ENCODE peak calls at places on chromosomes 16 and 17, in six cellular contexts. One of them, this sample, is unnamed.

GRCh38 chr16:85090166-85090565 is 22.1 kb downstream of the CIBAR2 start:
- DNase-seq in activated CD4-positive, alpha-beta T cell treated with anti-CD3 and anti-CD28 coated beads, Interleukin-2, amount 50 U/mL, for 48 hours: no peak
- DNase-seq in HEK293T: no peak
- DNase-seq in GM20000: no peak
- DNase-seq in thoracic aorta: no peak
- DNase-seq in activated CD8-positive, alpha-beta memory T cell treated with anti-CD3 and anti-CD28 coated beads for 4 hours: no peak
- DNase-seq in this sample: no peak

GRCh38 chr16:83390759-83391158 is 417.0 kb upstream of the HSBP1 start:
- DNase-seq in thoracic aorta: no peak
- DNase-seq in HEK293T: no peak
- DNase-seq in activated CD4-positive, alpha-beta T cell treated with anti-CD3 and anti-CD28 coated beads, Interleukin-2, amount 50 U/mL, for 48 hours: no peak
- DNase-seq in activated CD8-positive, alpha-beta memory T cell treated with anti-CD3 and anti-CD28 coated beads for 4 hours: no peak
- DNase-seq in GM20000: no peak
- DNase-seq in this sample: no peak

GRCh38 chr17:48954300-48954755 is 9.7 kb upstream of the SNF8 start:
- DNase-seq in thoracic aorta: no peak
- DNase-seq in HEK293T: peak
- DNase-seq in GM20000: no peak
- DNase-seq in activated CD8-positive, alpha-beta memory T cell treated with anti-CD3 and anti-CD28 coated beads for 4 hours: no peak
- DNase-seq in activated CD4-positive, alpha-beta T cell treated with anti-CD3 and anti-CD28 coated beads, Interleukin-2, amount 50 U/mL, for 48 hours: no peak
- DNase-seq in this sample: peak

GRCh38 chr16:72066747-72067146 is 3.7 kb downstream of the HPR start:
- DNase-seq in GM20000: peak
- DNase-seq in thoracic aorta: no peak
- DNase-seq in activated CD8-positive, alpha-beta memory T cell treated with anti-CD3 and anti-CD28 coated beads for 4 hours: no peak
- DNase-seq in HEK293T: peak
- DNase-seq in activated CD4-positive, alpha-beta T cell treated with anti-CD3 and anti-CD28 coated beads, Interleukin-2, amount 50 U/mL, for 48 hours: no peak
- DNase-seq in this sample: peak

GRCh38 chr17:5832886-5833285 is 237.3 kb upstream of the WSCD1 start:
- DNase-seq in activated CD8-positive, alpha-beta memory T cell treated with anti-CD3 and anti-CD28 coated beads for 4 hours: no peak
- DNase-seq in thoracic aorta: no peak
- DNase-seq in GM20000: no peak
- DNase-seq in activated CD4-positive, alpha-beta T cell treated with anti-CD3 and anti-CD28 coated beads, Interleukin-2, amount 50 U/mL, for 48 hours: no peak
- DNase-seq in HEK293T: no peak
- DNase-seq in this sample: peak

GRCh38 chr16:4984174-4985000 is 26.3 kb downstream of the SEC14L5 start:
- DNase-seq in GM20000: no peak
- DNase-seq in HEK293T: no peak
- DNase-seq in activated CD8-positive, alpha-beta memory T cell treated with anti-CD3 and anti-CD28 coated beads for 4 hours: no peak
- DNase-seq in activated CD4-positive, alpha-beta T cell treated with anti-CD3 and anti-CD28 coated beads, Interleukin-2, amount 50 U/mL, for 48 hours: no peak
- DNase-seq in thoracic aorta: no peak
- DNase-seq in this sample: no peak

GRCh38 chr17:9842057-9842758 is 16.5 kb downstream of the GLP2R start:
- DNase-seq in GM20000: no peak
- DNase-seq in HEK293T: no peak
- DNase-seq in thoracic aorta: no peak
- DNase-seq in activated CD8-positive, alpha-beta memory T cell treated with anti-CD3 and anti-CD28 coated beads for 4 hours: no peak
- DNase-seq in activated CD4-positive, alpha-beta T cell treated with anti-CD3 and anti-CD28 coated beads, Interleukin-2, amount 50 U/mL, for 48 hours: no peak
- DNase-seq in this sample: peak

GRCh38 chr16:48413291-48413690 is 28.1 kb upstream of the SIAH1 start:
- DNase-seq in GM20000: no peak
- DNase-seq in thoracic aorta: no peak
- DNase-seq in activated CD4-positive, alpha-beta T cell treated with anti-CD3 and anti-CD28 coated beads, Interleukin-2, amount 50 U/mL, for 48 hours: no peak
- DNase-seq in HEK293T: no peak
- DNase-seq in activated CD8-positive, alpha-beta memory T cell treated with anti-CD3 and anti-CD28 coated beads for 4 hours: no peak
- DNase-seq in this sample: no peak

GRCh38 chr16:89764711-89765201 is 43.4 kb downstream of the ZNF276 start:
- DNase-seq in activated CD4-positive, alpha-beta T cell treated with anti-CD3 and anti-CD28 coated beads, Interleukin-2, amount 50 U/mL, for 48 hours: peak
- DNase-seq in HEK293T: no peak
- DNase-seq in thoracic aorta: peak
- DNase-seq in activated CD8-positive, alpha-beta memory T cell treated with anti-CD3 and anti-CD28 coated beads for 4 hours: peak
- DNase-seq in GM20000: peak
- DNase-seq in this sample: no peak

GRCh38 chr16:1466054-1466453 is 8.8 kb downstream of the CLCN7 start:
- DNase-seq in GM20000: no peak
- DNase-seq in HEK293T: no peak
- DNase-seq in activated CD8-positive, alpha-beta memory T cell treated with anti-CD3 and anti-CD28 coated beads for 4 hours: no peak
- DNase-seq in thoracic aorta: no peak
- DNase-seq in activated CD4-positive, alpha-beta T cell treated with anti-CD3 and anti-CD28 coated beads, Interleukin-2, amount 50 U/mL, for 48 hours: no peak
- DNase-seq in this sample: no peak

GRCh38 chr17:33520404-33521032 is 227.4 kb upstream of the ASIC2 start:
- DNase-seq in activated CD4-positive, alpha-beta T cell treated with anti-CD3 and anti-CD28 coated beads, Interleukin-2, amount 50 U/mL, for 48 hours: peak
- DNase-seq in activated CD8-positive, alpha-beta memory T cell treated with anti-CD3 and anti-CD28 coated beads for 4 hours: no peak
- DNase-seq in thoracic aorta: no peak
- DNase-seq in HEK293T: peak
- DNase-seq in GM20000: peak
- DNase-seq in this sample: no peak

GRCh38 chr16:4309833-4310266 is 6.0 kb upstream of the GLIS2 start:
- DNase-seq in thoracic aorta: no peak
- DNase-seq in GM20000: peak
- DNase-seq in activated CD4-positive, alpha-beta T cell treated with anti-CD3 and anti-CD28 coated beads, Interleukin-2, amount 50 U/mL, for 48 hours: peak
- DNase-seq in HEK293T: peak
- DNase-seq in activated CD8-positive, alpha-beta memory T cell treated with anti-CD3 and anti-CD28 coated beads for 4 hours: no peak
- DNase-seq in this sample: no peak

This sample was measured in MCF 10A.